ENCODE peak calls at places on chromosomes 12 and 14, in seven cellular contexts. B, I, E, Z, P, S and Q are unnamed samples. For H3K27me3, the result is how much of the 10 kb centered on the place peaks cover.

GRCh38 chr12:65269603-65270002 is 8.9 kb upstream of the MSRB3 start:
- DNase-seq in P (no peak), E (no peak), S (no peak), B (no peak), I (no peak), Z (no peak), Q (no peak)

GRCh38 chr14:105313381-105314286 is 914 bp upstream of the PACS2 start:
- DNase-seq in B (no peak), Z (no peak), S (peak), P (no peak), E (no peak), I (no peak), Q (no peak)

GRCh38 chr14:59004012-59004411 is 184.5 kb upstream of the DAAM1 start:
- DNase-seq in I (no peak), E (no peak), S (no peak), B (no peak), P (no peak), Z (no peak), Q (no peak)

GRCh38 chr12:84994436-84994835 is 41.6 kb downstream of the TSPAN19 start:
- DNase-seq in S (no peak), P (no peak), Z (no peak), I (no peak), B (no peak), E (no peak), Q (no peak)

GRCh38 chr12:12999959-13000615 is at the start of gene HEBP1:
- DNase-seq in S (peak), I (peak), B (peak), E (peak), Z (peak), P (peak), Q (peak)

GRCh38 chr12:59044791-59045190 is 124.5 kb upstream of the LRIG3 start:
- DNase-seq in E (no peak), Z (no peak), I (no peak), S (no peak), B (no peak), P (no peak), Q (no peak)

GRCh38 chr12:109900752-109901580 is 892 bp downstream of the TCHP start:
- DNase-seq in B (no peak), S (no peak), E (no peak), I (no peak), P (no peak), Z (no peak), Q (no peak)

GRCh38 chr12:17640615-17641014 is 449.4 kb downstream of the RERGL start:
- DNase-seq in I (no peak), P (no peak), B (no peak), Z (no peak), E (no peak), S (no peak), Q (no peak)

GRCh38 chr12:95820096-95820703 is 29.6 kb upstream of the NTN4 start:
- DNase-seq in S (peak), I (peak), P (no peak), E (no peak), B (no peak), Z (no peak), Q (no peak)

GRCh38 chr12:128008341-128008740 is 258.6 kb upstream of the TMEM132C start:
- DNase-seq in Z (no peak), S (no peak), B (no peak), I (no peak), E (no peak), P (no peak), Q (no peak)

GRCh38 chr14:104805326-104805678 is 4.4 kb downstream of the ZBTB42 start:
- DNase-seq in Z (no peak), P (no peak), S (no peak), I (peak), E (no peak), B (no peak), Q (no peak)

GRCh38 chr14:87960013-87960787 is 32.8 kb downstream of the GALC start:
- DNase-seq in B (no peak), S (no peak), Z (no peak), E (no peak), P (no peak), I (no peak), Q (no peak)

GRCh38 chr12:52573743-52574142 is at the start of gene KRT74:
- DNase-seq in E (no peak), B (no peak), Z (no peak), P (no peak), I (no peak), S (no peak), Q (no peak)

GRCh38 chr12:27531916-27532315 is 7.9 kb downstream of the PPFIBP1 start:
- DNase-seq in P (no peak), S (no peak), B (no peak), E (no peak), I (no peak), Z (no peak), Q (no peak)

GRCh38 chr12:75892779-75893408 is 138.7 kb downstream of the PHLDA1 start:
- DNase-seq in E (no peak), S (no peak), Z (no peak), B (no peak), P (no peak), I (no peak), Q (no peak)

GRCh38 chr12:6554990-6555691 is 701 bp downstream of the IFFO1 start:
- DNase-seq in I (no peak), S (no peak), Z (no peak), P (no peak), E (no peak), B (no peak), Q (no peak)

GRCh38 chr12:120466560-120467315 is 2.8 kb downstream of the SRSF9 start:
- DNase-seq in I (peak), E (peak), B (peak), S (peak), P (no peak), Z (no peak), Q (no peak)

GRCh38 chr14:79332504-79333197 is 878.7 kb downstream of the DIO2 start:
- DNase-seq in P (no peak), S (no peak), B (no peak), E (no peak), I (no peak), Z (no peak), Q (no peak)

GRCh38 chr14:92568621-92569479 is 55.3 kb downstream of the RIN3 start:
- DNase-seq in I (no peak), E (no peak), S (no peak), B (no peak), P (no peak), Z (peak), Q (no peak)

GRCh38 chr12:58529114-58529665 is 391.1 kb downstream of the LRIG3 start:
- DNase-seq in Z (no peak), I (no peak), E (no peak), S (no peak), B (no peak), P (no peak), Q (no peak)

GRCh38 chr12:107549786-107550480 is 135.7 kb upstream of the PWP1 start:
- DNase-seq in S (no peak), B (no peak), Z (no peak), I (no peak), P (no peak), E (no peak), Q (no peak)
- H3K27ac ChIP-seq in S (no peak), B (no peak), Z (no peak), I (no peak), P (no peak), E (no peak), Q (no peak)

GRCh38 chr12:130154276-130154675 is 8.0 kb upstream of the FZD10 start:
- DNase-seq in E (no peak), S (no peak), Z (peak), P (no peak), B (no peak), I (no peak), Q (no peak)

GRCh38 chr12:130155416-130156073 is 6.7 kb upstream of the FZD10 start:
- DNase-seq in B (no peak), E (no peak), Z (peak), I (no peak), P (no peak), S (no peak), Q (no peak)

GRCh38 chr12:130147875-130148596 is 14.2 kb upstream of the FZD10 start:
- DNase-seq in S (no peak), Z (no peak), I (no peak), E (no peak), B (no peak), P (no peak), Q (no peak)

GRCh38 chr12:130153803-130154202 is 8.5 kb upstream of the FZD10 start:
- DNase-seq in B (no peak), P (no peak), E (no peak), I (no peak), Z (peak), S (no peak), Q (no peak)

GRCh38 chr12:130152386-130152785 is 9.9 kb upstream of the FZD10 start:
- DNase-seq in I (no peak), P (no peak), E (no peak), B (no peak), Z (peak), S (no peak), Q (no peak)
- H3K27me3 ChIP-seq in I (under half), P (under half), E (under half), B (under half), Z (under half), S (under half), Q (under half)

DNA sequence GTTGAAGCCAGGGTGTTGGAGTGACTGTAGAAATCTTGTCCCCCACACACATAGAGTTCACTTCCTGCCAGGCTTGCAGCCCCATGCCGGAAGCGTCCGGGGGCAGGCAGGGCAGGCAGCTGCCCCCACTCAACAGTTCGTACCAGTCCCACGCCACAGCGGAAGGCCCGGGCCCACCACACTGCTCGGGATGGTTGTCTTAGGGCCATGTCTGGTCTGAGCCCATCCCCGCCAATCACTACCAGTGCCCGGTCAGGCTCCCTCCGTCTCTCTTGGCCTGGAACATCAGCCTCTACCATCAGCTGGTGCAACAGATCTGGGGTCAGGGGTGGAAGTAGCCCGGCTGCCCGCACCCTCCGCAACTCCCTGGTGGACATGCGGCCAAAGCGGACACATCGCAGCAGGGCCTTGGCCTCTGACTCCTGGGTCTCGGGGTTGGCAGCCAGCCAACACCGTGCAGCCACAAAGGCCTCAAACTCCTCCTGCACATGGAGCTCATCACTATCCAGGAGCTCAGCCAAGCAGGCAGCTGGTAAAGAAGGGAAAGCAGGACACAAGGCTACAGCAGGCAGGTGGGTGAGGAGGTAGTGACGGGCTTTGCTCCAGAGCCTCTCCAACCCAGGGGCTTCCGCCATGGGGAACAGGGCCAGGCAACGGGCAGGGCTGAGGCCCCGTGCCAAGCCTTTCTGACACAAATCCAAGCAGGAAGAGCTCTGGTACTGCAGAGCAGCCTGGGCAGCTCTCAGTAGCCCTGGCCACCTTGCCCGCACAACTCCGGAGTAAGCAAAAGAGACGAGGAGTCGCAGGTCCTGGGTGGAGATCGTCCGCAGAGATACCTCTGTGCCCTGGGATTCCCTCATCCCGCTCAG is 5.9 kb downstream of the KLHL33 start:
- DNase-seq in I (no peak), E (peak), B (no peak), Z (peak), S (peak), P (no peak), Q (no peak)
- H3K27ac ChIP-seq in I (no peak), E (no peak), B (no peak), Z (no peak), S (no peak), P (no peak), Q (no peak)

GRCh38 chr14:24712909-24713308 is 78.9 kb upstream of the GZMB start:
- DNase-seq in I (no peak), S (no peak), B (no peak), E (no peak), P (no peak), Z (no peak), Q (no peak)

GRCh38 chr14:24715239-24715638 is 81.2 kb upstream of the GZMB start:
- DNase-seq in I (no peak), B (no peak), S (no peak), E (no peak), P (no peak), Z (no peak), Q (no peak)

GRCh38 chr14:24710403-24711063 is 76.5 kb upstream of the GZMB start:
- DNase-seq in S (peak), E (peak), B (peak), P (peak), Z (no peak), I (peak), Q (peak)

GRCh38 chr14:24713404-24713803 is 79.4 kb upstream of the GZMB start:
- DNase-seq in B (no peak), Z (no peak), P (no peak), I (no peak), S (no peak), E (no peak), Q (no peak)

DNA sequence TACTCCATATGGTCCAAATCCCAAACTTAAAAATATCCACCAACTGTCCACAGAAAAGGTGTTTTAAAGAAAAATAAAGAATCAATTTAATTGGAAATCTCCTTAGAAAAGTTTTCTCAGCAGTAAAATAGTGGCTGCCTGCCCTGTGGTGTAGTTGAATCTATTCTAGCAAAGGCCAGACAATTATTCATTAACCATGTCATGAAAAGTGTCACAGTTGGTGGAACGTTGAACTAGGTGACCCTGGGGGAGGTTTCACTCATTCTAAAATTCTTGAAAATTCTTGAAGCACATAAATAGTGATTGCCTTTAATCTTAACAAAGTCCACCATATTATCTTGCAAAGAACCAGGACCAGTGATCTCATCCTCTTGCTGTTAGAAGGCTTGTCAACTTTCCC is 78.4 kb upstream of the GZMB start:
- DNase-seq in B (no peak), I (no peak), S (no peak), E (no peak), P (no peak), Z (no peak), Q (no peak)
- H3K27me3 ChIP-seq in B (under half), I (under half), S (under half), E (under half), P (under half), Z (under half), Q (under half)